ENCODE peak calls at places on chromosomes 7 and 10, in eight cellular contexts. R is coronary artery, O is neural progenitor cell, F is dorsolateral prefrontal cortex, G is GM23338, B is astrocyte, X is heart right ventricle, J is fibroblast of pulmonary artery. S is an unnamed sample.

GRCh38 chr10:72334196-72334831 is 20.4 kb downstream of the DNAJB12 start:
- DNase-seq in R (peak), O (peak), F (peak), G (peak), B (peak), X (no peak), J (peak), S (peak)

GRCh38 chr7:96075510-96076349 is 246.2 kb downstream of the SLC25A13 start:
- DNase-seq in R (no peak), O (peak), F (peak), G (peak), B (peak), X (peak), J (peak), S (peak)

GRCh38 chr7:76000566-76000965 is 6.2 kb upstream of the TMEM120A start:
- DNase-seq in R (no peak), O (no peak), F (no peak), G (no peak), B (no peak), X (no peak), J (no peak), S (no peak)

GRCh38 chr7:122528879-122529481 is 169.9 kb downstream of the RNF133 start:
- DNase-seq in R (no peak), O (peak), F (no peak), G (peak), B (peak), X (no peak), J (peak), S (no peak)

GRCh38 chr10:14500172-14500765 is 169.5 kb upstream of the FRMD4A start:
- DNase-seq in R (no peak), O (no peak), F (no peak), G (no peak), B (no peak), X (no peak), J (no peak), S (no peak)

GRCh38 chr10:73159038-73159648 is 8.7 kb downstream of the ECD start:
- DNase-seq in R (no peak), O (peak), F (peak), G (peak), B (no peak), X (peak), J (peak), S (peak)

GRCh38 chr10:122240401-122240800 is 30.7 kb upstream of the BTBD16 start:
- DNase-seq in R (no peak), O (no peak), F (no peak), G (no peak), B (no peak), X (no peak), J (no peak), S (no peak)

GRCh38 chr7:41046221-41046761 is 656.6 kb downstream of the INHBA start:
- DNase-seq in R (no peak), O (no peak), F (no peak), G (no peak), B (peak), X (peak), J (peak), S (no peak)

GRCh38 chr10:73819513-73820093 is 8.2 kb upstream of the NDST2 start:
- DNase-seq in R (no peak), O (no peak), F (no peak), G (peak), B (no peak), X (peak), J (peak), S (peak)

GRCh38 chr10:30284860-30285594 is 64.1 kb downstream of the MTPAP start:
- DNase-seq in R (no peak), O (no peak), F (no peak), G (no peak), B (no peak), X (no peak), J (peak), S (no peak)

GRCh38 chr7:155263051-155263450 is 34.6 kb upstream of the INSIG1 start:
- DNase-seq in R (no peak), O (no peak), F (no peak), G (no peak), B (no peak), X (no peak), J (no peak), S (no peak)

GRCh38 chr10:62082729-62083412 is 181.4 kb downstream of the ARID5B start:
- DNase-seq in R (no peak), O (no peak), F (no peak), G (no peak), B (peak), X (no peak), J (peak), S (no peak)

GRCh38 chr10:127824826-127825225 is 67.9 kb downstream of the CLRN3 start:
- DNase-seq in R (no peak), O (no peak), F (no peak), G (no peak), B (no peak), X (no peak), J (no peak), S (no peak)

GRCh38 chr10:2120781-2121180 is 383.5 kb upstream of the ADARB2 start:
- DNase-seq in R (no peak), O (peak), F (no peak), G (no peak), B (no peak), X (no peak), J (no peak), S (peak)

GRCh38 chr7:48638041-48638440 is 286.3 kb upstream of the CDC14C start:
- DNase-seq in R (no peak), O (no peak), F (no peak), G (no peak), B (no peak), X (no peak), J (no peak), S (no peak)

GRCh38 chr7:116736927-116737715 is 65.1 kb downstream of the MET start:
- DNase-seq in R (no peak), O (no peak), F (no peak), G (no peak), B (peak), X (no peak), J (peak), S (no peak)

GRCh38 chr10:12389154-12389734 is 39.9 kb downstream of the CAMK1D start:
- DNase-seq in R (peak), O (no peak), F (peak), G (no peak), B (no peak), X (no peak), J (no peak), S (no peak)

GRCh38 chr10:43946445-43946844 is 297.8 kb upstream of the ZNF32 start:
- DNase-seq in R (peak), O (no peak), F (no peak), G (no peak), B (no peak), X (no peak), J (no peak), S (no peak)

GRCh38 chr7:53642361-53642760 is 606.9 kb downstream of the POM121L12 start:
- DNase-seq in R (no peak), O (no peak), F (no peak), G (no peak), B (peak), X (no peak), J (no peak), S (no peak)

GRCh38 chr10:131514454-131514853 is 202.9 kb upstream of the TCERG1L start:
- DNase-seq in R (no peak), O (peak), F (no peak), G (no peak), B (no peak), X (no peak), J (no peak), S (peak)

GRCh38 chr7:108147031-108147563 is 16.9 kb upstream of the LAMB4 start:
- DNase-seq in R (no peak), O (no peak), F (peak), G (no peak), B (no peak), X (no peak), J (no peak), S (no peak)

GRCh38 chr7:108152198-108152597 is 22.0 kb upstream of the LAMB4 start:
- DNase-seq in R (no peak), O (no peak), F (no peak), G (peak), B (no peak), X (no peak), J (no peak), S (no peak)

GRCh38 chr7:108149119-108149518 is 19.0 kb upstream of the LAMB4 start:
- DNase-seq in R (no peak), O (no peak), F (no peak), G (no peak), B (no peak), X (no peak), J (no peak), S (no peak)

GRCh38 chr7:108146070-108146842 is 16.1 kb upstream of the LAMB4 start:
- DNase-seq in R (no peak), O (peak), F (peak), G (peak), B (peak), X (no peak), J (peak), S (peak)

DNA sequence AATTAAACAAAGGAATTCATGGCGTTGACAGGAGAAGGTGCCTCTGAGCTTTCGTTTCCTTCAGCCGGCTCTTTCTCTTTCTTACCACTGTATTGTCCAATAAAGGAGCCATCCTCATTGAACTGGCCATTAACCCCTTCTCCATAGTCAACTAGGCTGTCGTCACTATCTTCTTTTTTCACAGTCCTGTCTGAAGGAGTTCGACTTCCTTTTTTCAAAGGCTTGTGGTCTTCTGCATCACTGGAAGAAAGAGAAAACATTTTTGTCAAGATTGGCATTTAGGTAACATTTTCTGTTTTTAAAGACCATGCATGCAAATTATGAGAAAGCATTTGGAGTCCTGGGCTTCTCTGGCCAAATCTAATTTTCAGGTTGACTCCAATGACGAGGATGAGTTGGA is 19.7 kb upstream of the LAMB4 start:
- DNase-seq in R (no peak), O (no peak), F (no peak), G (no peak), B (no peak), X (no peak), J (no peak), S (no peak)
- TF ChIP-seq CTCF in R (no peak), O (no peak), F (no peak), G (no peak), B (no peak), X (no peak), J (no peak), S (no peak)

GRCh38 chr10:80283536-80284199 is 5.8 kb downstream of the MAT1A start:
- DNase-seq in R (no peak), O (no peak), F (no peak), G (no peak), B (no peak), X (no peak), J (no peak), S (no peak)
- TF ChIP-seq CTCF in R (no peak), O (no peak), F (no peak), G (no peak), B (no peak), X (no peak), J (no peak), S (no peak)

DNA sequence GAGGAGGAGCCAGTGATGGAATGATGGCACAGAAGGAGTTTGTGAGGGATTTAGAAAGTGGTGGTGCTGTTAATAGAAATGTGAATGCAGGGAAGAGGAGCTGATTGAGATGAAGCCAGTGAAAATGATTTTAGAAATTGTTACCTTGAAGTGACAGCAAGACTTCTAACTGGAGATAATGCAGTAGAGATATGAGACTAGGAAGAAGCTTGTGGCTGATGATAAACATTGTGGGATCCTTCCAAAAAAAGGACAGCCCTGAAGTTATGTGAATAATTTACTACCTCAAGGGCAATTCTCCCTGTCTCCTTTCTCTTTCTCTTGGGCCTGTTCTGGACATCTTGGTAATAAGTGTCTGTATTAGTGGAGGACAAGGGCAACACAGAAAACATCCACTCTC is 138.6 kb downstream of the LSMEM1 start:
- DNase-seq in R (no peak), O (no peak), F (no peak), G (no peak), B (no peak), X (no peak), J (no peak), S (no peak)
- TF ChIP-seq CTCF in R (no peak), O (no peak), F (no peak), G (no peak), B (no peak), X (no peak), J (no peak), S (no peak)

GRCh38 chr10:27355918-27356573 is 115.4 kb upstream of the ACBD5 start:
- DNase-seq in R (no peak), O (peak), F (no peak), G (peak), B (no peak), X (no peak), J (no peak), S (no peak)
- TF ChIP-seq CTCF in R (no peak), O (peak), F (no peak), G (peak), B (no peak), X (no peak), J (no peak), S (no peak)

GRCh38 chr10:310371-310770 is 175.1 kb downstream of the ZMYND11 start:
- DNase-seq in R (peak), O (no peak), F (no peak), G (no peak), B (no peak), X (no peak), J (no peak), S (no peak)
- TF ChIP-seq CTCF in R (no peak), O (no peak), F (no peak), G (no peak), B (no peak), X (no peak), J (no peak), S (no peak)

DNA sequence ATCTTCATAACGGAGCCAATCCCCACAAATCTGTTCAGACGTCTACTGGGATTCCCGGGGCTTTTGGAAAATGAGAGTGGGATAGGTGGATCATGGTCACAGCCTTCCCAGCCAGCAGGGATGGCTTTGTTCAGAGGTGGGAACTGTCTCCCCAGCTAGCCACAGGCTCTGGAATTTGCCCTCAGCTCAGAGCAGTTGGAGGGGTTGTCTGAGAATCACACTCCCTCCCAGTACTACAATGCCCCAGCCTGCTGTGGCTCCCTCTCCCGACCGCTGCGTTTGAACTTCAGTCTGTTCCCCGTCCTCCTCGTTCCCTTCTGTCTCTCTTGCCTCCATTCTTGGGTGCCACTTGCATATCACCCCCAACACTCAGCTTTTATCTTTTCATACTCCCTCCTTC is 413.5 kb downstream of the PLXNA4 start:
- DNase-seq in R (no peak), O (peak), F (no peak), G (peak), B (no peak), X (no peak), J (no peak), S (no peak)
- TF ChIP-seq CTCF in R (no peak), O (no peak), F (no peak), G (no peak), B (no peak), X (no peak), J (no peak), S (no peak)

DNA sequence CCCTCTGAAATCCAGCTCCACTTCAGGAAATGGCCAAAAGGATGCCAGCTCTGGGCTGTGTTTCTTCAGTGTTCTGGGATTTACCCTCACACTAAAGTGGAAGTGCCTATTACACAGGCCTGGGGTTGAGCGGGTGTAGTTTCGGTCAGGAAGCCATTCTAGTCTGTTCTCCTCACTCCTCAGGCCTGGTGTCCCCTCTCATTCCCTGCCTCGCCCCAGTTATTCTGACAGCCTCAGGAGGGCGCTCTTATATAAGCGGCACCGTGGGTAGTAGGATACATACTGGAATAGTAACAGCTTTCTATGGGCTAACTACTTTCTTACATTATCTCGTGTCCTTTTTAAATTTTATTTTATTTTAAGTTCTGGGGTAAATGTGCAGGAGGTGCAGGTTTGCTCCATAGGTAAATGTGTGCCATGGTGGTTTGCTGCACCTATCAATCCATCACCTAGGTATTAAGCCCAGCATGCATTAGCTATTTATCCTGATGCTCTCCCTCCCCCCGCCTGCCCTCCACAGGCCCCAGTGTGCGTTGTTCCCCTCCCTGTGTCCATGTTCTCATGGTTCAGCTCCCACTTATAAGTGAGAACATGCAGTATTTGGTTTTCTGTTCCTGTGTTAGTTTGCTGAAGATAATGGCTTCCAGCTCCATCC is 12.2 kb upstream of the LGI1 start:
- DNase-seq in R (no peak), O (peak), F (no peak), G (peak), B (no peak), X (no peak), J (peak), S (no peak)
- TF ChIP-seq CTCF in R (no peak), O (peak), F (no peak), G (peak), B (peak), X (peak), J (peak), S (peak)

GRCh38 chr7:149283321-149283720 is 21.3 kb downstream of the ZNF783 start:
- DNase-seq in R (peak), O (no peak), F (no peak), G (no peak), B (no peak), X (no peak), J (no peak), S (no peak)
- TF ChIP-seq CTCF in R (no peak), O (no peak), F (no peak), G (no peak), B (no peak), X (no peak), J (no peak), S (no peak)

GRCh38 chr7:131600578-131600977 is 44.1 kb upstream of the PODXL start:
- DNase-seq in R (no peak), O (peak), F (no peak), G (peak), B (peak), X (no peak), J (peak), S (no peak)

GRCh38 chr7:131602994-131603372 is 46.6 kb upstream of the PODXL start:
- DNase-seq in R (no peak), O (no peak), F (no peak), G (no peak), B (no peak), X (no peak), J (no peak), S (no peak)

GRCh38 chr7:131604841-131605279 is 48.4 kb upstream of the PODXL start:
- DNase-seq in R (no peak), O (no peak), F (no peak), G (peak), B (peak), X (no peak), J (peak), S (no peak)

GRCh38 chr7:131603932-131604331 is 47.5 kb upstream of the PODXL start:
- DNase-seq in R (no peak), O (no peak), F (no peak), G (no peak), B (no peak), X (no peak), J (no peak), S (no peak)

DNA sequence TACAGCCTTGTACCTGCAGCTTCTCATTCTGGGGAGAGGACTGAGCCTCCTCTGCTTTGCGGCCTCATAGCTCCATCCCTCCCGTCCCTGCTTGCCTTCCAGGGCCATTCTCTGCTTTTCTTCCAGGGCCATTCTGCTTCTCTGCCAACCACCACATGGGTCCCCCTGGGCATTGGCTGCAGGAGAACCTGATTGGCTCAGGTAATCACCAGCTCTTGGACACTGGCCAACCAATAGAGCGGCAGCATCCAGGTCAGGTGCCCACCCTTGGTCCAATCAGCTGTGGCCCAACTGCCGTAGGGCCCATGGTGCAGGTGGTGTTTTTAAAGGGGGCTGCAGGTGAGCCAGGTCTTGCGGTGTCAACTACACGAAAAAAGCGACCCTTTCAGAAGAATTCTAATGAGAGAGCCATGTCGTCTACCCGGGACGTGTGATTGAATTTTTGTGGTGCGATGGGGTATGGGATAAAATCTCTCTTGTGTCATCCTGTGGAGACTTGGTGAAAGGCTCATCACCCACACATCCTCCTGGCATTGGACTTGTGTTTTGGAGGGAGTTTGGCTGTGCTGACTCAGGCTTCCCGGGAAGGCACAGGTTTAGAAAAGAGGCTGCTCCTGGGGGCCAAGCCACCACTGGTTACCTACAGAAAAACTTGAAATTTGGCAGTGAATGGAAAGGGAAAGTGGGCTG is 46.0 kb upstream of the PODXL start:
- DNase-seq in R (no peak), O (no peak), F (no peak), G (no peak), B (peak), X (no peak), J (no peak), S (no peak)
- TF ChIP-seq CTCF in R (no peak), O (no peak), F (no peak), G (no peak), B (no peak), X (no peak), J (no peak), S (no peak)

S was measured in nephron progenitor cell.